ENCODE peak calls at places on chromosomes 5 and 9, in six cellular contexts. B, W, K, O, Q and P are unnamed samples.
A peak's percentile ranks its signal among the peaks of the same experiment; 100 is the strongest.

GRCh38 chr9:76090909-76091308 is 200.4 kb downstream of the PCSK5 start:
- DNase-seq in K (no peak), W (no peak), O (no peak), Q (no peak), B (no peak), P (no peak)

GRCh38 chr5:163261647-163262269 is 175.6 kb upstream of the CCNG1 start:
- DNase-seq in B (no peak), O (no peak), W (peak; percentile 18), K (no peak), Q (no peak), P (peak; percentile 51)

GRCh38 chr9:101332362-101332761 is 52.4 kb downstream of the BAAT start:
- DNase-seq in W (no peak), Q (no peak), O (no peak), K (no peak), B (no peak), P (no peak)

GRCh38 chr5:58454025-58454424 is 5.9 kb downstream of the PLK2 start:
- DNase-seq in K (no peak), W (no peak), B (no peak), Q (no peak), O (no peak), P (no peak)

GRCh38 chr5:33937700-33938506 is 1.7 kb downstream of the RXFP3 start:
- DNase-seq in W (no peak), K (no peak), Q (no peak), B (no peak), O (no peak), P (no peak)

GRCh38 chr9:1637401-1637800 is 377.7 kb upstream of the SMARCA2 start:
- DNase-seq in O (no peak), W (no peak), K (no peak), B (no peak), Q (no peak), P (no peak)

GRCh38 chr9:107751522-107752235 is 262.1 kb upstream of the KLF4 start:
- DNase-seq in O (no peak), Q (peak; percentile 13), W (peak; percentile 61), B (no peak), K (no peak), P (no peak)

GRCh38 chr9:124869986-124870560 is 8.1 kb downstream of the ARPC5L start:
- DNase-seq in B (no peak), W (peak; percentile 65), K (no peak), O (peak; percentile 92), Q (peak; percentile 59), P (no peak)

GRCh38 chr9:36045610-36046009 is 8.9 kb downstream of the RECK start:
- DNase-seq in O (no peak), W (no peak), K (no peak), B (no peak), Q (no peak), P (no peak)

GRCh38 chr5:63262191-63262981 is 683.8 kb downstream of the LRRC70 start:
- DNase-seq in K (no peak), B (no peak), W (no peak), Q (no peak), O (no peak), P (no peak)

GRCh38 chr5:172886974-172887491 is 53.0 kb downstream of the ERGIC1 start:
- DNase-seq in B (no peak), Q (peak; percentile 76), K (peak; percentile 86), O (peak; percentile 92), W (peak; percentile 85), P (no peak)

GRCh38 chr5:151205411-151205810 is 18.5 kb downstream of the CCDC69 start:
- DNase-seq in K (no peak), B (no peak), Q (no peak), W (no peak), O (no peak), P (no peak)

GRCh38 chr5:67012241-67012640 is 184.4 kb downstream of the CD180 start:
- DNase-seq in W (no peak), Q (no peak), K (no peak), O (no peak), B (no peak), P (no peak)

GRCh38 chr9:98218562-98219363 is 26.3 kb upstream of the CORO2A start:
- DNase-seq in W (peak; percentile 16), K (no peak), Q (no peak), B (no peak), O (peak; percentile 38), P (no peak)

GRCh38 chr5:1486271-1486670 is 37.5 kb downstream of the LPCAT1 start:
- DNase-seq in K (no peak), W (no peak), B (no peak), Q (no peak), O (no peak), P (no peak)

GRCh38 chr5:1483856-1484255 is 38.6 kb upstream of the SLC6A3 start:
- DNase-seq in W (no peak), B (no peak), K (no peak), O (no peak), Q (no peak), P (no peak)

GRCh38 chr5:1487079-1487764 is 36.5 kb downstream of the LPCAT1 start:
- DNase-seq in W (no peak), Q (no peak), O (no peak), B (no peak), K (no peak), P (no peak)

GRCh38 chr5:1484416-1485319 is 39.1 kb downstream of the LPCAT1 start:
- DNase-seq in O (no peak), K (no peak), Q (no peak), W (no peak), B (no peak), P (no peak)

DNA sequence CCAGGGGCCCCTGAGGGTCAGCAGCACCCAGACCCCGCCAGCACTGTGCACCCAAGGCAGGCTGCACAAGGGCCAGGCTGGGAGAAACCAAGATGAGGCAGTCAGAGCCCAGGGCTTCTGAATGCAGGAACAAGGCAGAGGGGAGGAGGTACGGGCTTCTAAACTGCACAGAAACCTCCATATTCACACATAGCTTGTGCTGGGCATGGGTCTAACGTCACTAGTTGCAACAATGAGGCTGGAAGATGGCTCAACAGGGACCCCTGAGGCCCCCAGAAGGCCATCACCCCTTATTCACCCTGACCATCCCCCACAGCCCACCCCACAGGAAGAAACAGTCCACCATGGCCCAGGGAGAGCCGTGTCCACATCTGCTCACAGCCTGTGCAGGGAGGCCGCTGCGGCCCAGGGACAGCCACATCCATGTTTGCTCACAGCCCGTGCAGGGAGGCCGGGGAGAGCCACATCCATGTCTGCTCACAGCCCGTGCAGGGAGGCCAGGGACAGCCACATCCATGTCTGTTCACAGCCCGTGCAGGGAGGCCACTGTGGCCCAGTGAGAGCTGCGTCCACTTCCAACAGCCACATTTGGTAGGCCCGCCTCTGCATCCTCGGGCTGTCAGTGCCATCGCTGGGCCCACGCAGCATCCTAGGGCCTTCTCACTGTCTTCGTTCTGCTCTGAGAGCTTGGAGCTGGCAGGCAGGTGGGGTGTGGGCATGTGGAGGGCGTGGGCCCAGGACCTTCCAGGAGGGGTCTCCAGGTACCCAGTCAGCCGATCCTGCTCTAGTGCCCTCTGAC is 38.2 kb downstream of the LPCAT1 start:
- DNase-seq in Q (no peak), W (no peak), K (no peak), B (no peak), O (no peak), P (no peak)
- TF ChIP-seq POLR2A in Q (no peak), W (no peak), K (no peak), B (no peak), O (no peak), P (no peak)

DNA sequence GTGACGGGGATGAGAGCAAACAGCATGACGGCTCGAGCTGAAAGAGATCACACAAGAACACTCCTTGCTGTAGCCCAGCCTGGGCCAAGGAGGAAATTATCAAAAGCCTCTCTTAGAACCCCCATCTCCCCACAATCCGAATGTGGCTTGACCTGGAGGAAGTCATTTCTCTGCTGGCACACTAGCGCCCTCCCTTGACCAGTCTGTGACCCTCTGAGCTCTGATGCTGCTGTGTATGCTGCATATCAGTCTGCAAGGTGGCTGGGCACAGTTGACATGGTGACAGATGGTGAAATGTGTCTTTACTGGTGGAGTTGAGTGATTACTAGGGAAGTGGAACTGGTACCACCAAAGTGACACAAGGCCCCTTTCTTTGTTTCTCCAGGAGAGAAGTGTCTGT is 3.3 kb downstream of the SLC46A2 start:
- DNase-seq in Q (no peak), W (no peak), K (no peak), B (no peak), O (no peak), P (no peak)
- TF ChIP-seq CTCF in Q (no peak), W (no peak), K (no peak), B (no peak), O (peak; percentile 18), P (no peak)

GRCh38 chr5:96751203-96752169 is 56.3 kb downstream of the ERAP1 start:
- DNase-seq in O (no peak), K (no peak), Q (no peak), W (no peak), B (no peak), P (no peak)

GRCh38 chr5:96750110-96750822 is 57.5 kb downstream of the ERAP1 start:
- DNase-seq in W (no peak), Q (no peak), O (no peak), B (no peak), K (no peak), P (no peak)

GRCh38 chr5:96753848-96754247 is 53.9 kb downstream of the ERAP1 start:
- DNase-seq in K (no peak), O (no peak), W (no peak), B (no peak), Q (no peak), P (no peak)

GRCh38 chr5:96752341-96753016 is 55.3 kb downstream of the ERAP1 start:
- DNase-seq in O (no peak), Q (no peak), W (no peak), K (no peak), B (no peak), P (no peak)

GRCh38 chr5:96753017-96753397 is 54.7 kb downstream of the ERAP1 start:
- DNase-seq in W (no peak), K (no peak), Q (no peak), B (no peak), O (no peak), P (no peak)
- H3K36me3 ChIP-seq in W (peaks cover 62% of the 10 kb centered on the region), K (no peaks in the 10 kb centered on the region), Q (peaks cover 66% of the 10 kb centered on the region), B (peaks cover 6% of the 10 kb centered on the region), O (peaks cover 95% of the 10 kb centered on the region), P (peaks cover under 1% of the 10 kb centered on the region)

GRCh38 chr5:77086611-77087483 is at the start of gene ZBED3:
- DNase-seq in B (no peak), K (peak; percentile 77), O (peak; percentile 89), W (peak; percentile 63), Q (peak; percentile 83), P (peak; percentile 39)
- TF ChIP-seq POLR2A in B (no peak), K (peak; percentile 5), O (no peak), W (no peak), Q (peak; percentile 62), P (no peak)